ENCODE peak calls at places on chromosomes 2 and 18, in seven cellular contexts. One of them, this sample, is unnamed.
A peak's percentile ranks its signal among the peaks of the same experiment; 100 is the strongest.

GRCh38 chr18:76379226-76380126 is 115.6 kb downstream of the ZNF516 start:
- DNase-seq in NCI-H2171 treated with DMSO at 0.1 percent for 48 hours: no peak
- DNase-seq in astrocyte of the spinal cord: no peak
- DNase-seq in tibial nerve: no peak
- DNase-seq in MM.1S: no peak
- DNase-seq in hypothalamus: no peak
- DNase-seq in SW 1271: no peak
- DNase-seq in this sample: no peak

GRCh38 chr18:2961828-2962227 is 51.1 kb downstream of the LPIN2 start:
- DNase-seq in MM.1S: peak; percentile 36
- DNase-seq in hypothalamus: no peak
- DNase-seq in astrocyte of the spinal cord: peak; percentile 66
- DNase-seq in tibial nerve: no peak
- DNase-seq in NCI-H2171 treated with DMSO at 0.1 percent for 48 hours: no peak
- DNase-seq in SW 1271: no peak
- DNase-seq in this sample: no peak

GRCh38 chr18:34352385-34353163 is 127.9 kb upstream of the NOL4 start:
- DNase-seq in SW 1271: no peak
- DNase-seq in astrocyte of the spinal cord: peak; percentile 22
- DNase-seq in tibial nerve: no peak
- DNase-seq in NCI-H2171 treated with DMSO at 0.1 percent for 48 hours: no peak
- DNase-seq in hypothalamus: no peak
- DNase-seq in MM.1S: no peak
- DNase-seq in this sample: no peak

GRCh38 chr2:169891593-169892298 is 64.5 kb downstream of the UBR3 start:
- DNase-seq in MM.1S: no peak
- DNase-seq in NCI-H2171 treated with DMSO at 0.1 percent for 48 hours: peak; percentile 39
- DNase-seq in SW 1271: no peak
- DNase-seq in hypothalamus: no peak
- DNase-seq in astrocyte of the spinal cord: peak; percentile 43
- DNase-seq in tibial nerve: no peak
- DNase-seq in this sample: no peak

GRCh38 chr2:181111059-181111458 is 130.7 kb downstream of the UBE2E3 start:
- DNase-seq in tibial nerve: no peak
- DNase-seq in NCI-H2171 treated with DMSO at 0.1 percent for 48 hours: peak; percentile 17
- DNase-seq in hypothalamus: no peak
- DNase-seq in SW 1271: no peak
- DNase-seq in MM.1S: no peak
- DNase-seq in astrocyte of the spinal cord: no peak
- DNase-seq in this sample: no peak

GRCh38 chr18:67301592-67301991 is 214.9 kb downstream of the DSEL start:
- DNase-seq in NCI-H2171 treated with DMSO at 0.1 percent for 48 hours: no peak
- DNase-seq in SW 1271: no peak
- DNase-seq in astrocyte of the spinal cord: no peak
- DNase-seq in MM.1S: no peak
- DNase-seq in tibial nerve: no peak
- DNase-seq in hypothalamus: no peak
- DNase-seq in this sample: no peak

GRCh38 chr2:143428700-143429099 is 299.5 kb downstream of the ARHGAP15 start:
- DNase-seq in hypothalamus: no peak
- DNase-seq in MM.1S: no peak
- DNase-seq in SW 1271: no peak
- DNase-seq in tibial nerve: no peak
- DNase-seq in NCI-H2171 treated with DMSO at 0.1 percent for 48 hours: no peak
- DNase-seq in astrocyte of the spinal cord: no peak
- DNase-seq in this sample: no peak

GRCh38 chr2:17429130-17429529 is 89.1 kb downstream of the RAD51AP2 start:
- DNase-seq in MM.1S: peak; percentile 30
- DNase-seq in NCI-H2171 treated with DMSO at 0.1 percent for 48 hours: no peak
- DNase-seq in tibial nerve: no peak
- DNase-seq in astrocyte of the spinal cord: peak; percentile 76
- DNase-seq in SW 1271: no peak
- DNase-seq in hypothalamus: no peak
- DNase-seq in this sample: no peak

GRCh38 chr2:63755980-63756379 is 85.7 kb upstream of the UGP2 start:
- DNase-seq in tibial nerve: no peak
- DNase-seq in MM.1S: no peak
- DNase-seq in astrocyte of the spinal cord: peak; percentile 57
- DNase-seq in NCI-H2171 treated with DMSO at 0.1 percent for 48 hours: no peak
- DNase-seq in SW 1271: no peak
- DNase-seq in hypothalamus: no peak
- DNase-seq in this sample: no peak

This sample was measured in GM13976.